ENCODE peak calls at places on chromosomes 6 and 20, in five cellular contexts. A is lower lobe of right lung; V is CD8-positive, alpha-beta memory T cell; Q is RWPE2; G is IMR-90. F is an unnamed sample.

GRCh38 chr20:52461602-52462001 is 270.0 kb upstream of the ZFP64 start:
- DNase-seq in A (no peak), Q (no peak), V (no peak), G (no peak), F (no peak)

GRCh38 chr20:33490023-33490933 is at the start of gene CBFA2T2:
- DNase-seq in A (peak; percentile 83), G (peak; percentile 55), V (no peak), Q (peak; percentile 90), F (peak; percentile 62)

GRCh38 chr6:110180228-110181008 is at the start of gene CDC40:
- DNase-seq in G (no peak), A (peak; percentile 69), V (no peak), Q (peak; percentile 49), F (peak; percentile 65)

GRCh38 chr6:137872071-137872470 is 5.0 kb downstream of the TNFAIP3 start:
- DNase-seq in Q (no peak), A (no peak), V (peak; percentile 30), G (peak; percentile 47), F (no peak)

GRCh38 chr6:125839879-125840278 is 49.1 kb downstream of the NCOA7 start:
- DNase-seq in V (no peak), Q (no peak), A (no peak), G (no peak), F (no peak)

GRCh38 chr20:50980851-50981713 is 22.5 kb downstream of the MOCS3 start:
- DNase-seq in G (peak; percentile 75), Q (no peak), A (peak; percentile 55), V (peak; percentile 53), F (peak; percentile 85)

GRCh38 chr20:20396794-20397193 is 28.9 kb downstream of the INSM1 start:
- DNase-seq in V (no peak), G (no peak), Q (no peak), A (no peak), F (no peak)

GRCh38 chr20:40945754-40946451 is 82.7 kb upstream of the TOP1 start:
- DNase-seq in V (no peak), A (no peak), Q (no peak), G (peak; percentile 52), F (peak; percentile 86)

GRCh38 chr6:111534366-111534765 is 51.3 kb upstream of the REV3L start:
- DNase-seq in V (no peak), Q (no peak), A (peak; percentile 68), G (peak; percentile 35), F (no peak)

GRCh38 chr20:9311132-9311531 is 203.3 kb upstream of the LAMP5 start:
- DNase-seq in Q (no peak), V (no peak), G (peak; percentile 24), A (no peak), F (no peak)

GRCh38 chr20:9344080-9344920 is 170.1 kb upstream of the LAMP5 start:
- DNase-seq in A (no peak), G (peak; percentile 85), Q (no peak), V (no peak), F (no peak)

GRCh38 chr6:91023529-91023928 is 436.7 kb upstream of the MAP3K7 start:
- DNase-seq in A (no peak), V (no peak), G (no peak), Q (no peak), F (no peak)

GRCh38 chr6:17001188-17001587 is 100.7 kb upstream of the STMND1 start:
- DNase-seq in V (no peak), Q (no peak), A (no peak), G (peak; percentile 17), F (no peak)

GRCh38 chr6:46733410-46733809 is 1.8 kb downstream of the PLA2G7 start:
- DNase-seq in V (no peak), G (no peak), A (no peak), Q (no peak), F (no peak)

GRCh38 chr6:3628143-3628840 is 123.2 kb downstream of the PXDC1 start:
- DNase-seq in V (peak; percentile 40), G (no peak), Q (no peak), A (no peak), F (no peak)

GRCh38 chr6:120147218-120147871 is 797.8 kb upstream of the MAN1A1 start:
- DNase-seq in V (no peak), Q (no peak), G (no peak), A (no peak), F (no peak)

GRCh38 chr6:137970368-137970767 is 103.3 kb downstream of the TNFAIP3 start:
- DNase-seq in A (no peak), Q (no peak), V (no peak), G (no peak), F (no peak)

GRCh38 chr6:103139377-103139776 is 1720.3 kb downstream of the HACE1 start:
- DNase-seq in A (no peak), V (no peak), G (no peak), Q (no peak), F (no peak)

GRCh38 chr6:9938801-9939200 is 476.1 kb downstream of the TFAP2A start:
- DNase-seq in V (no peak), Q (no peak), A (no peak), G (no peak), F (no peak)

GRCh38 chr6:169701218-169701952 is 444 bp downstream of the WDR27 start:
- DNase-seq in V (no peak), Q (no peak), A (no peak), G (no peak), F (no peak)

GRCh38 chr20:57148266-57148665 is 118.2 kb downstream of the BMP7 start:
- DNase-seq in A (no peak), G (no peak), V (no peak), Q (no peak), F (no peak)

GRCh38 chr6:161128680-161129196 is 137.2 kb downstream of the MAP3K4 start:
- DNase-seq in A (no peak), Q (no peak), G (peak; percentile 98), V (no peak), F (no peak)

DNA sequence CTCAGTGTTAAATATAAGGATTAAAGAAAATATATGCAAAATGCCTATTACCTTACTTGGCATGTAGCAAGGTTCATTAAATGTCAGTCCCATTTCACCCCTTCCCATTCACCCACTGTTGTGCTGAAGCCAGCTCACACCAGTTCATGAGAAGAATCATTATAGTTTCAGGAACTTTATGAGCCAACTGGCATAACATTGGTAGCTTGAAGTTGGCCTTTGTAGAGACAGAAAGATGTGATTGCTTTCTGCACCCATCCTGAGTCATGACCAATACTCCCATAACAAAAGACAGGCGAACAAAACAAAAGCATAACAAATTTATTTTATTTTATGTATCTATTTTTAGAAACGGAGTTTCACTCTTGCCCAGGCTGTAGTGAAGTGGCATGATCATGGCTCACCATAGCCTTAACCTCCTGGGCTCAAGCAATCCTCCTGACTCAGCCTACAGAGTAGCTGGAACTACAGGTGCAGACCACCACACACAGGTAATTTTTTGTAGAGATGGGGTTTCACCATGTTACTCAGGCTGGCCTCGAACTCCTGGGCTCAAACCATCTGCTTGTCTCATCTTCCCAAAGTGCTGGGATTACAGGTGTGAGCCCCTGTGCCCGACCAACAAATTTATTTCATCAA is 17.6 kb upstream of the IER3 start:
- DNase-seq in A (no peak), G (no peak), Q (no peak), V (no peak), F (no peak)
- H3K4me1 ChIP-seq in A (peaks cover 19% of the 10 kb centered on the region), G (peaks cover 23% of the 10 kb centered on the region), Q (peaks cover 35% of the 10 kb centered on the region), V (peaks cover 12% of the 10 kb centered on the region), F (peaks cover 53% of the 10 kb centered on the region)

DNA sequence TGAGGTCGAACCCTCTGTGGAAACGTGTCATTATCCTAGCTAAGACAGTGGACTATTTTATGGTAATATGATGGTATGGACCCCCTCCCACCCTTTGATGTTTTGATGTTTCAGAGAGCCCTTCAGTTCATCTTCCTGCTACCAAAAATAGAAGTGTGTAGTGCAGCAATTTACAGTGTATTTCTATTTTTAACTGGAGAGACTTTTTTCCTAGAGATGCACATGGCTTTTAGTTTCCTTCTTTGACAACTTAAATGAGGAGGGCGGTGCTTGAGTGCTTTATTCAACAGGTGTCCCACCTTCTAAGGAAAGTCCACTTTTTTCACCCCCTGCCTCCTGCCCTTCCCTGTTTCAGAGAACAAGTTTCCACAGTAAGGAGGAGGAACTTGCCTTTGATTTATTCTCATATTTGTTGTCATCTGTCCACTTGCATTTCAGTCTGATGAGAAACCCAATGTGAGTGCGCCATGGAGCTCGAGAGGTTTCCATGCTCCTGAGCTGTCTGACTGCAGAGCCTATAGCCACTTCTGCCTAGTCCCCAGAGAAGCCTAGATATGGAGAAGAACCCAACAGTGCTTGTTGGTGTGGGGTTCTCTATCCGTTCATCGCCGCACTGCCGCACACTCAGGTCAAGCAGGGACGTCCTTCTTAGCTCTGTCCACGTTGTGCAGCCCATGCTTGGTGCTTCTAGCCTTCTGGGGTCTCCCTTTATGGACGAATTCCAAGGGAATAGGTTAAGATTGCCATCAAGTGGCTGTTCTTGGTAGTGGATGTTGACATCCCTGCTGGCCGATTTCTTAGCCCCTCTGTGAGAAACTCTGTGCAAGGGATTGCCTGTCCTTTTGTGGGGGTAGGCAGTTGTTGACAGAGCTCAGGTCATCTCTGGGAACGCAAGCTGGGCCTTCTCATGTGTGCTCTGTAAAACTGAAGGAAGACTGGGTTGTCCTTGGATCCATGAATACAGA is 144.2 kb downstream of the JARID2 start:
- DNase-seq in G (peak; percentile 66), V (peak; percentile 46), A (no peak), Q (no peak), F (no peak)
- H3K4me1 ChIP-seq in G (peaks cover 28% of the 10 kb centered on the region), V (peaks cover 36% of the 10 kb centered on the region), A (peaks cover 43% of the 10 kb centered on the region), Q (no peaks in the 10 kb centered on the region), F (no peaks in the 10 kb centered on the region)

GRCh38 chr20:25046181-25046641 is 11.7 kb downstream of the ACSS1 start:
- DNase-seq in Q (peak; percentile 53), V (no peak), A (peak; percentile 46), G (no peak), F (no peak)
- H3K4me1 ChIP-seq in Q (no peaks in the 10 kb centered on the region), V (peaks cover 23% of the 10 kb centered on the region), A (peaks cover 74% of the 10 kb centered on the region), G (no peaks in the 10 kb centered on the region), F (no peaks in the 10 kb centered on the region)

GRCh38 chr6:22888147-22888831 is 318.9 kb downstream of the HDGFL1 start:
- DNase-seq in A (no peak), G (no peak), Q (no peak), V (no peak), F (peak; percentile 38)
- H3K4me1 ChIP-seq in A (peaks cover 4% of the 10 kb centered on the region), G (peaks cover 4% of the 10 kb centered on the region), Q (peaks cover 29% of the 10 kb centered on the region), V (no peaks in the 10 kb centered on the region), F (peaks cover 54% of the 10 kb centered on the region)

F was measured in Caco-2.